ENCODE peak calls at places on chromosomes 13 and 19, in ten cellular contexts. U is uterus, T is T-helper 1 cell, B is ACHN, V is pulmonary artery endothelial cell, I is SHP77, R is AML-193, O is activated T-cell treated with anti-CD3 and anti-CD28 coated beads for 48 hours, C is AG04449, F is ascending aorta. L is an unnamed sample.
A peak's percentile ranks its signal among the peaks of the same experiment; 100 is the strongest.

GRCh38 chr19:30555788-30556110 is 183.6 kb downstream of the ZNF536 start:
- DNase-seq in U (no peak), T (no peak), B (no peak), V (no peak), I (no peak), R (no peak), O (no peak), C (no peak), F (no peak), L (no peak)

GRCh38 chr19:15551183-15552004 is 43.1 kb downstream of the CYP4F22 start:
- DNase-seq in U (peak; percentile 22), T (peak; percentile 61), B (no peak), V (no peak), I (peak; percentile 88), R (no peak), O (peak; percentile 69), C (no peak), F (peak; percentile 66), L (peak; percentile 1)

GRCh38 chr13:33388254-33388998 is 102.9 kb upstream of the STARD13 start:
- DNase-seq in U (no peak), T (no peak), B (peak; percentile 1), V (no peak), I (no peak), R (no peak), O (no peak), C (no peak), F (no peak), L (no peak)

GRCh38 chr19:33421368-33421767 is 47.9 kb downstream of the CEBPG start:
- DNase-seq in U (no peak), T (no peak), B (no peak), V (no peak), I (no peak), R (no peak), O (no peak), C (no peak), F (no peak), L (no peak)

GRCh38 chr13:88651531-88651930 is 980.4 kb downstream of the SLITRK5 start:
- DNase-seq in U (no peak), T (no peak), B (no peak), V (no peak), I (no peak), R (no peak), O (no peak), C (no peak), F (no peak), L (no peak)

GRCh38 chr19:40659566-40659965 is 30.9 kb downstream of the NUMBL start:
- DNase-seq in U (no peak), T (no peak), B (no peak), V (no peak), I (no peak), R (no peak), O (no peak), C (no peak), F (no peak), L (no peak)

GRCh38 chr13:43095771-43096719 is 72.7 kb downstream of the DNAJC15 start:
- DNase-seq in U (no peak), T (no peak), B (no peak), V (no peak), I (no peak), R (no peak), O (no peak), C (no peak), F (no peak), L (no peak)

GRCh38 chr19:4534836-4535658 is at the start of gene PLIN5:
- DNase-seq in U (peak; percentile 55), T (no peak), B (peak; percentile 65), V (no peak), I (peak; percentile 71), R (no peak), O (peak; percentile 34), C (no peak), F (no peak), L (peak; percentile 34)

GRCh38 chr19:7376151-7376852 is 27.6 kb downstream of the ARHGEF18 start:
- DNase-seq in U (no peak), T (no peak), B (no peak), V (no peak), I (no peak), R (no peak), O (no peak), C (no peak), F (no peak), L (peak; percentile 98)

GRCh38 chr13:66703597-66703996 is 526.5 kb downstream of the PCDH9 start:
- DNase-seq in U (no peak), T (no peak), B (no peak), V (no peak), I (peak; percentile 47), R (no peak), O (no peak), C (no peak), F (no peak), L (no peak)

GRCh38 chr19:50639121-50640112 is at the start of gene SYT3:
- DNase-seq in U (no peak), T (no peak), B (peak; percentile 48), V (no peak), I (no peak), R (no peak), O (peak; percentile 28), C (no peak), F (no peak), L (peak; percentile 10)

GRCh38 chr13:72368031-72368430 is 359.4 kb downstream of the MZT1 start:
- DNase-seq in U (no peak), T (no peak), B (no peak), V (no peak), I (no peak), R (no peak), O (no peak), C (no peak), F (no peak), L (no peak)

GRCh38 chr13:80334582-80335260 is 6.2 kb downstream of the SPRY2 start:
- DNase-seq in U (no peak), T (no peak), B (peak; percentile 11), V (no peak), I (no peak), R (no peak), O (no peak), C (no peak), F (no peak), L (no peak)

GRCh38 chr19:19267305-19267704 is 5.8 kb downstream of the TM6SF2 start:
- DNase-seq in U (no peak), T (no peak), B (no peak), V (no peak), I (no peak), R (no peak), O (no peak), C (no peak), F (no peak), L (no peak)

GRCh38 chr19:4633140-4633967 is 6.0 kb upstream of the TNFAIP8L1 start:
- DNase-seq in U (no peak), T (peak; percentile 26), B (peak; percentile 87), V (peak; percentile 51), I (peak; percentile 56), R (peak; percentile 85), O (peak; percentile 46), C (no peak), F (peak; percentile 78), L (peak; percentile 81)

GRCh38 chr19:4081441-4082129 is 14.9 kb upstream of the ZBTB7A start:
- DNase-seq in U (no peak), T (no peak), B (no peak), V (no peak), I (no peak), R (no peak), O (no peak), C (no peak), F (no peak), L (peak; percentile 58)

GRCh38 chr13:110340812-110341444 is 33.8 kb downstream of the COL4A2 start:
- DNase-seq in U (peak; percentile 91), T (peak; percentile 9), B (no peak), V (no peak), I (no peak), R (no peak), O (peak; percentile 58), C (no peak), F (peak; percentile 99), L (peak; percentile 86)

GRCh38 chr19:16650821-16651220 is 9.1 kb downstream of the SMIM7 start:
- DNase-seq in U (no peak), T (no peak), B (no peak), V (no peak), I (no peak), R (no peak), O (no peak), C (no peak), F (no peak), L (no peak)

GRCh38 chr19:29497686-29498436 is 27.9 kb upstream of the VSTM2B start:
- DNase-seq in U (no peak), T (no peak), B (no peak), V (no peak), I (no peak), R (no peak), O (no peak), C (no peak), F (peak; percentile 50), L (no peak)

GRCh38 chr13:44336934-44337333 is 36.7 kb upstream of the SERP2 start:
- DNase-seq in U (no peak), T (no peak), B (no peak), V (no peak), I (no peak), R (no peak), O (no peak), C (no peak), F (no peak), L (peak; percentile 34)

GRCh38 chr13:50485979-50486935 is 357.2 kb downstream of the DLEU7 start:
- DNase-seq in U (no peak), T (no peak), B (no peak), V (no peak), I (no peak), R (no peak), O (no peak), C (peak; percentile 40), F (no peak), L (peak; percentile 24)

GRCh38 chr19:10800488-10800887 is 35.5 kb downstream of the TMED1 start:
- DNase-seq in U (no peak), T (no peak), B (no peak), V (peak; percentile 11), I (no peak), R (no peak), O (no peak), C (no peak), F (no peak), L (no peak)

GRCh38 chr19:46616631-46617322 is 8.1 kb downstream of the PTGIR start:
- DNase-seq in U (no peak), T (no peak), B (peak; percentile 45), V (no peak), I (peak; percentile 85), R (peak; percentile 21), O (peak; percentile 66), C (no peak), F (no peak), L (peak; percentile 53)

GRCh38 chr19:53192771-53193533 is at the start of gene ZNF665:
- DNase-seq in U (peak; percentile 85), T (peak; percentile 72), B (no peak), V (peak; percentile 47), I (no peak), R (peak; percentile 80), O (peak; percentile 73), C (no peak), F (peak; percentile 94), L (peak; percentile 81)

GRCh38 chr13:44347301-44347700 is 26.3 kb upstream of the SERP2 start:
- DNase-seq in U (no peak), T (no peak), B (no peak), V (no peak), I (no peak), R (no peak), O (no peak), C (no peak), F (no peak), L (no peak)

GRCh38 chr13:38395505-38395803 is 45.8 kb downstream of the UFM1 start:
- DNase-seq in U (no peak), T (no peak), B (no peak), V (no peak), I (no peak), R (no peak), O (no peak), C (no peak), F (no peak), L (no peak)

GRCh38 chr13:111140562-111141105 is 25.5 kb downstream of the ARHGEF7 start:
- DNase-seq in U (no peak), T (no peak), B (no peak), V (no peak), I (no peak), R (no peak), O (no peak), C (no peak), F (no peak), L (no peak)

GRCh38 chr13:32639502-32640105 is 53.4 kb downstream of the PDS5B start:
- DNase-seq in U (peak; percentile 31), T (peak; percentile 22), B (peak; percentile 66), V (peak; percentile 26), I (peak; percentile 31), R (peak; percentile 83), O (no peak), C (peak; percentile 36), F (peak; percentile 80), L (peak; percentile 30)